ENCODE peak calls at places on chromosome 7, in six cellular contexts. O, R, P, S, I and U are unnamed samples.

GRCh38 chr7:92641921-92642511 is 51.8 kb upstream of the FAM133B start:
- DNase-seq in O (peak), R (peak), P (peak), S (no peak), I (no peak), U (no peak)

GRCh38 chr7:151081170-151082101 is 827 bp upstream of the FASTK start:
- DNase-seq in O (no peak), R (peak), P (no peak), S (no peak), I (no peak), U (no peak)

GRCh38 chr7:92623544-92623943 is 33.4 kb upstream of the FAM133B start:
- DNase-seq in O (no peak), R (no peak), P (no peak), S (no peak), I (no peak), U (no peak)

GRCh38 chr7:19919156-19920085 is 146.0 kb upstream of the TMEM196 start:
- DNase-seq in O (no peak), R (peak), P (no peak), S (no peak), I (no peak), U (no peak)

GRCh38 chr7:22730921-22731654 is 4.1 kb downstream of the IL6 start:
- DNase-seq in O (no peak), R (peak), P (no peak), S (no peak), I (no peak), U (no peak)

GRCh38 chr7:51459809-51460208 is 143.2 kb upstream of the COBL start:
- DNase-seq in O (no peak), R (no peak), P (no peak), S (no peak), I (no peak), U (no peak)

GRCh38 chr7:65251851-65252620 is 121.6 kb upstream of the ZNF92 start:
- DNase-seq in O (peak), R (peak), P (no peak), S (no peak), I (peak), U (peak)

GRCh38 chr7:105788816-105789349 is 87.5 kb downstream of the ATXN7L1 start:
- DNase-seq in O (no peak), R (no peak), P (no peak), S (no peak), I (no peak), U (no peak)

GRCh38 chr7:87570178-87570577 is 30.5 kb downstream of the ABCB1 start:
- DNase-seq in O (no peak), R (peak), P (no peak), S (no peak), I (no peak), U (no peak)

DNA sequence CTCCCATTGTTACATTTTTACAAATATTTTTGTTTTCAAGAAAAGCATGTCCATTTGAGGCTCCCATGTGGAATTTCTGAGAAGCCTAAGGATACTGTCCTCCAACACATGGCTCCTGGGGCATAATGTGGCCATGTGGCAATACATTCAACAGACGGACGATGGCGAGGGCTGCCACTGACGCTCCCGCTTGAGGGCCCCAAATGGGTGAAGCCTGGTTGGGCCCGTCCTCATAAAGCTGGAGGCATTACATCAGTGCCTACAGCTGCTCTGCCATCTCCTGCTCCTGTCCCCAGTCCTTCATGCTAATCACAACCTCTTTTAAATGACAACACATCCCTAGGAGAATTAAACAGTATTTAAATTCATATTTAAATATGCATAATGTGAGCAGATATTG is 246.8 kb downstream of the TNS3 start:
- DNase-seq in O (no peak), R (no peak), P (no peak), S (no peak), I (no peak), U (no peak)
- H3K27ac ChIP-seq in O (no peak), R (no peak), P (no peak), S (peak), I (peak), U (no peak)

DNA sequence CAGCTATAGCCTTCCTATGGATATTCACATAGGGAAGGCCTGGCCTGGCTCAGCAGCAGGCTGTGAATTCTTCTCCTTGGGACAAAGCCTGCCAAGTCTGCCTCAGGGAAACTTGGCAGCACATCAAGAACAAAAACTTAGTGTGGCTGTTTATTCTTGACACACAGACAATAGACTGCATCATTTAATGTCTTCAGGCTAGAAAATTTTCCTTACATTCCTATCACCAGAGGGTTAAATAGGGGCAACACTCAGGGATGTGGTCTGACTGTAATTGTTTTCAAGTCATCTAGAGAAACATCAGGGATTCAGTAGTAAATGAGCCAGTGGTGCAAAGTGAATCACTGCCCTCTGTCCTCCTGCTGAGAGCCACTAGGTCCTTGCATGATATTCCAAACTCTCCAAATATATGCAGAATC is 137.3 kb downstream of the SEMA3C start:
- DNase-seq in O (no peak), R (peak), P (no peak), S (no peak), I (no peak), U (peak)
- H3K27ac ChIP-seq in O (no peak), R (peak), P (no peak), S (peak), I (no peak), U (peak)

DNA sequence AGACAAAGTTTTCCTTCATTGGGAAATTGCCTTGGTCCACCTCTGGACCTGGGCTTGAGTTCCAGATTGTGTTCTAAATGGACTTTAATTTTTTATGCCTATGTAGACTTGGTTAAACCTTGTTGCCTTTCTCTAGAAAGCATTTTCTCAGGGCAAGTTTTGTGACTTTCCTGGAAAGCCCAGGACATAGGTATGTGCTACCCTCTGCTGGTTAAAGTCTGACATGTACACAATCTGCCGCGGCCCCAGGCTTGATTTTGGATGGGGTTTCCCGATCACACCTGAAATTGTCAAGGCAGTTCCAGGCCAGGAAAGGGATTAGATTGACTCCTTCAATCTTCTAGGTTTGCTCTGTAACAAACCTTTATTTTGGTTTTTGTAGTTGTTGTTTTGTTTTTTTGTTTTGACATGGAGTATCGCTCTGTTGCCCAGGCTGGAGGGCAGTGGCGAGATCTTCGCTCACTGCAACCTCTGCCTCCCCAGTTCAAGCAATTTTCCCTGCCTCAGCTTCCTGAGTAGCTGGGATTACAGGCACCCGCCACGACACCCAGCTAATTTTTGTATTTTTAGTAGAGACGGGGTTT is 14.1 kb upstream of the AKR1B10 start:
- DNase-seq in O (no peak), R (peak), P (no peak), S (no peak), I (no peak), U (peak)
- H3K27ac ChIP-seq in O (no peak), R (no peak), P (no peak), S (no peak), I (no peak), U (no peak)

GRCh38 chr7:16740996-16741395 is 12.6 kb upstream of the TSPAN13 start:
- DNase-seq in O (no peak), R (no peak), P (no peak), S (no peak), I (no peak), U (no peak)
- H3K27ac ChIP-seq in O (no peak), R (peak), P (no peak), S (no peak), I (no peak), U (peak)